ENCODE peak calls at places on chromosomes 3 and 15, in ten cellular contexts. E is esophagus squamous epithelium, M is endothelial cell of umbilical vein, K is stomach, F is ovary, Z is K562, G is body of pancreas, L is uterus, H is IMR-90, V is heart left ventricle. B is an unnamed sample.

GRCh38 chr3:53084310-53085001 is 38.6 kb upstream of the SFMBT1 start:
- DNase-seq in K (no peak), G (peak; percentile 49), E (no peak), Z (peak; percentile 32), M (no peak), F (peak; percentile 5), L (no peak), H (no peak), V (peak; percentile 59), B (no peak)

GRCh38 chr3:112519424-112520001 is 20.2 kb upstream of the BTLA start:
- DNase-seq in G (peak; percentile 56), F (no peak), Z (peak; percentile 29), H (peak; percentile 78), K (no peak), E (no peak), L (peak; percentile 34), V (peak; percentile 22), M (peak; percentile 79), B (peak; percentile 15)

GRCh38 chr3:132352556-132353143 is 35.4 kb downstream of the ACP3 start:
- DNase-seq in V (peak; percentile 47), M (peak; percentile 77), F (peak; percentile 28), K (peak; percentile 77), G (peak; percentile 70), E (no peak), Z (peak; percentile 62), L (peak; percentile 58), H (peak; percentile 68), B (peak; percentile 43)

GRCh38 chr3:66326340-66326739 is 105.5 kb downstream of the SLC25A26 start:
- DNase-seq in Z (no peak), K (no peak), M (no peak), H (no peak), V (no peak), F (no peak), L (no peak), G (no peak), E (no peak), B (no peak)

GRCh38 chr15:99096173-99096893 is 8.5 kb upstream of the SYNM start:
- DNase-seq in L (peak; percentile 13), H (no peak), V (no peak), F (no peak), K (no peak), E (no peak), Z (no peak), G (no peak), M (no peak), B (no peak)

GRCh38 chr3:173958805-173959204 is 561.3 kb downstream of the NLGN1 start:
- DNase-seq in G (no peak), L (no peak), V (no peak), H (no peak), F (no peak), E (no peak), Z (no peak), K (no peak), M (no peak), B (no peak)

GRCh38 chr3:188431553-188431952 is 277.6 kb downstream of the LPP start:
- DNase-seq in F (no peak), E (no peak), H (peak; percentile 51), G (no peak), V (no peak), K (no peak), L (no peak), M (peak; percentile 68), Z (no peak), B (no peak)

GRCh38 chr15:100220058-100220728 is 121.6 kb downstream of the ADAMTS17 start:
- DNase-seq in V (no peak), G (no peak), M (no peak), F (no peak), E (no peak), Z (no peak), L (no peak), K (no peak), H (no peak), B (no peak)

GRCh38 chr3:15063656-15064286 is 1.3 kb downstream of the MRPS25 start:
- DNase-seq in V (no peak), K (no peak), L (no peak), Z (no peak), G (no peak), H (no peak), M (no peak), F (peak; percentile 33), E (no peak), B (no peak)

GRCh38 chr3:15065550-15066007 is 464 bp upstream of the MRPS25 start:
- DNase-seq in H (no peak), Z (no peak), M (no peak), K (no peak), F (peak; percentile 28), G (no peak), L (no peak), V (no peak), E (no peak), B (no peak)

GRCh38 chr3:15064299-15064834 is 748 bp downstream of the MRPS25 start:
- DNase-seq in L (no peak), V (no peak), E (no peak), F (peak; percentile 35), M (peak; percentile 61), G (peak; percentile 29), Z (no peak), K (no peak), H (peak; percentile 25), B (peak; percentile 33)

GRCh38 chr3:15066467-15066866 is 1.4 kb upstream of the MRPS25 start:
- DNase-seq in H (no peak), Z (no peak), M (no peak), G (no peak), L (no peak), E (no peak), V (no peak), F (no peak), K (no peak), B (no peak)

DNA sequence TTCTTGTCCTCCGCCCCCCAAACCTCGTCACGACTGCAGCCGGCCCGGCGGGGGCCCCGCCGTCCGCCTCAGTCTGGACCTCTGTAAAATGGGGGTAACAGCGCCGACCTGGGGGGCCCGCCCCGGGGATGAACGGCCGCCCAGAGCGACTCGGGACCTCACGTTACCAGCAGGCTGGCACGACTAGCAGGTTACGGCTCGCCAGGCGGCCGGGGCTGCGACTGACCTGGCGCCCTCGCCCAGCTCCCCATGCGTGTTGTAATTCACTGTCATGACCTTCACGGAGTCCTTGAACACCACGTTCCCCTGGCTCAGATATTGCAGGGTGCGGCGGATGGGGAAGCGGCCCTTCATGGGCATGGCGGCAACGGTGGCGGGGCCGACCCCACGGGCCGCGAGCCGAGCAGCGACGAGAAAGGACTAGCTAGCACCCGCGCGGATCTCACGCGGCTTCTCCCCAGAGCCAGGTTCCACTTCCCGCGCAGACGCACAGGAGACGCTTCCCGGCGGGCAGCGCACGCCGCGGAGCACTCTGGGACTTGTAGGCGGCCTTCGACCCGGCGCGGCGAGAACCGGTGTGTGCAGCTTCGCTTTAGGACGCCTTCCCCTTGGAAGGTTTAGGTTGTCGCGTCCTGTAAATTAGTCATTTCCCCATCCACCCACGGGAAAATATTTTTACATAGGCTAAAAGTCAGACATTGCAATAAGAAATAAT is at the start of gene MRPS25:
- DNase-seq in H (peak; percentile 92), Z (peak; percentile 95), K (peak; percentile 92), F (peak; percentile 88), M (peak; percentile 96), G (peak; percentile 92), E (peak; percentile 58), L (peak; percentile 83), V (peak; percentile 91), B (peak; percentile 98)
- TF ChIP-seq POLR2A in H (peak; percentile 78), Z (peak; percentile 99), K (no peak), F (peak; percentile 73), M (peak; percentile 96), G (peak; percentile 90), E (peak; percentile 88), L (peak; percentile 69), V (peak; percentile 93), B (peak; percentile 98)

DNA sequence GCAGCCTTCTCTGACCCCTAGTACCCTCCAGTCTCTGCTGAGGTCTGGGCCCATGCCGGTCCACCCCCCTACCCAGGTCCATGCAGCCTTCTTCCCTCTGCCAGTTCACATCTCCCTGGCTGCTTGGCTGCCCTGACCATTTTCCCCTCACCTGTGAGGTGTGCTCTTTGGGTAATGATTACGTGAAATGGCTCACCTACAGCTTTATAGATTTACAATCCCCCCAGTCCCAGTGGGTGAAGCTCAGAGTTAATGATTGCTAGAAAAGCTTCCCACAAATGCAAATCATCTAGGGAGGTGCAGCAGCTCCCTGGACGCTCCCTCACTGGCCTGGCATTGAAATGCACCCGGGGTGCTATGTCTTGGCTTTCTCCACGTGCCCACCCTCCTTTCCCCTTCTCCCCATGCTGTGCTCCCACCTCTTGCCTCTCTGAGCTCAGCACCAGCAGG is 18.7 kb downstream of the PAQR5 start:
- DNase-seq in H (no peak), E (no peak), K (no peak), G (peak; percentile 29), Z (no peak), F (no peak), L (no peak), M (no peak), V (no peak), B (no peak)
- TF ChIP-seq POLR2A in H (no peak), E (no peak), K (no peak), G (no peak), Z (no peak), F (no peak), L (no peak), M (no peak), V (no peak), B (no peak)

GRCh38 chr3:12661926-12662592 is 1.9 kb downstream of the RAF1 start:
- DNase-seq in F (no peak), V (no peak), G (no peak), L (no peak), E (no peak), M (no peak), Z (no peak), K (no peak), H (no peak), B (no peak)

GRCh38 chr3:12663936-12664908 is at the start of gene RAF1:
- DNase-seq in G (peak; percentile 99), E (peak; percentile 89), M (peak; percentile 99), H (peak; percentile 98), V (peak; percentile 98), K (peak; percentile 99), F (peak; percentile 99), L (peak; percentile 97), Z (peak; percentile 97), B (peak; percentile 90)

GRCh38 chr3:12660196-12660595 is 3.7 kb downstream of the RAF1 start:
- DNase-seq in M (no peak), K (no peak), E (no peak), G (no peak), Z (no peak), V (no peak), L (no peak), H (no peak), F (no peak), B (no peak)

GRCh38 chr3:12663311-12663935 is 494 bp downstream of the RAF1 start:
- DNase-seq in V (peak; percentile 49), H (no peak), K (peak; percentile 48), F (peak; percentile 58), Z (no peak), E (no peak), G (peak; percentile 69), L (peak; percentile 47), M (no peak), B (no peak)

DNA sequence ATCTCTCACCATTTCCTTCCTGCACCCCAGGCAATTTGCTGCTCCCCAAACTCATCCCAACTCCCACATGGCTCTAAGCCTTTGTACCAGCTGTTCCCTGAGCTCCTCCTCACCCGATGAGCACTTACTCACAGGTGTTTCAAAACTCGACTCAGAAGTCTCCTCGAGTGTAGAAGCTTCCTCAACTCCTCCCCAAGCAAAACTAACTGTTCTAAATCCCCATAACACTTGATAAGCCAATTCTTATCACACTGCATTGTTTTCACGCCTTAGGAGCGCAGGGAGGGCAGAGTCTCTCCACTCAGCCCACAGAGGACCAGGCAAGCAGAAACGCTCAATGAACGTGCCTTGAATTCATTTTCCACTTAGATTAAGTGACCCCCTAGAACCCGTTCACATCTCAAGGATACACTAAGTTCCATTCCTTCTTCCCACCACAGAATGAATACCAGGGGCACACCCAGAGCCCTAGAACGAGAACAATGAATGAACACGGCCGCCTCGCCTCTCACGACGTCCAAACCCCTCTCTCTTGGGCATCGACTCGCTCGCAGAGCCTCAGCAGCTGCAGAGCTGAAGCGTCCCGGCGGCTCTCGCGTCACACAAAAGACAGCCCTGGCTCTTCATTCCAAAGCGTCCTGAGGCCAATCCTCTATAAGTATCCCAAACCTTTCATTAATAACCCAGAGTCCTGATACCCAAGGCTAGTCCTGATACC is 1.2 kb downstream of the RAF1 start:
- DNase-seq in Z (peak; percentile 38), M (peak; percentile 58), L (no peak), G (peak; percentile 36), F (peak; percentile 41), E (no peak), V (peak; percentile 47), H (peak; percentile 55), K (peak; percentile 48), B (no peak)
- TF ChIP-seq POLR2A in Z (peak; percentile 34), M (no peak), L (no peak), G (peak; percentile 55), F (no peak), E (peak; percentile 61), V (no peak), H (no peak), K (no peak), B (no peak)

DNA sequence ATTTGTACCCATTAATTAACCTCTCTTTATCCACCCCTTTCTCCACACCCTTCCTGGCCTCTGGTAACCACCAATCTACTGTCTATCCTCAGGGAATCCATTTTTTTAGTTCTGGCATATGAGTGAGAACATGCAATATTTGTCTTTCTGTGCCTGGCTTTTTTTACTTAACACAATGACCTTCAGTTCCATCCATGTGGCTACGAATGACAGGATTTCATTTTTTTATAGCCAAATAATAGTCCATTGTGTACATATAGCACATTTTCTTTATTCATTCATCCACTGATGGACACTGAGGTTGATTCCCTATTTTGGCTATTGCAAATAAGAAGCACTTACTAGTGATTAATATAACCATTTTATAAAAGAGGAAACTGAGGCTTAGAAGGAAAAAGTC is 109.9 kb upstream of the NANOGP8 start:
- DNase-seq in Z (no peak), G (no peak), H (no peak), K (no peak), L (no peak), M (no peak), F (no peak), V (no peak), E (no peak), B (no peak)
- TF ChIP-seq POLR2A in Z (no peak), G (no peak), H (no peak), K (no peak), L (no peak), M (no peak), F (no peak), V (no peak), E (no peak), B (no peak)